ENCODE peak calls at places on chromosomes 4 and X, in six cellular contexts. F is heart left ventricle, K is endodermal cell, N is GM12865, O is Caco-2, S is NB4. R is an unnamed sample.

GRCh38 chr4:337932-338758 is 531 bp downstream of the ZNF141 start:
- DNase-seq in F (no peak), O (peak), S (peak), N (peak), K (no peak), R (peak)

GRCh38 chr4:1644906-1645657 is 39.0 kb downstream of the FAM53A start:
- DNase-seq in K (peak), N (no peak), S (no peak), F (peak), O (no peak), R (no peak)

GRCh38 chr4:47010347-47011188 is 17.2 kb upstream of the GABRA4 start:
- DNase-seq in F (no peak), N (peak), O (no peak), K (no peak), S (peak), R (no peak)

GRCh38 chrX:103628386-103629290 is at the start of gene TCEAL1:
- DNase-seq in O (peak), N (peak), K (peak), S (peak), F (peak), R (peak)

GRCh38 chrX:5306654-5307121 is 922.0 kb downstream of the NLGN4X start:
- DNase-seq in F (no peak), S (peak), N (no peak), O (no peak), K (no peak), R (no peak)

GRCh38 chr4:172411180-172411579 is 598.0 kb downstream of the GALNTL6 start:
- DNase-seq in F (no peak), S (no peak), N (no peak), K (no peak), O (no peak), R (no peak)

GRCh38 chrX:153573999-153574398 is 24.9 kb downstream of the CCNQ start:
- DNase-seq in O (no peak), S (peak), N (peak), F (no peak), K (peak), R (no peak)

GRCh38 chrX:121802881-121803412 is 755.5 kb downstream of the GLUD2 start:
- DNase-seq in F (no peak), S (no peak), N (no peak), K (no peak), O (no peak), R (no peak)

GRCh38 chr4:55947254-55947882 is 1.4 kb upstream of the CEP135 start:
- DNase-seq in K (no peak), S (peak), F (no peak), N (peak), O (no peak), R (no peak)

GRCh38 chr4:181958435-181958834 is 284.8 kb upstream of the TENM3 start:
- DNase-seq in N (no peak), O (no peak), K (no peak), S (no peak), F (no peak), R (no peak)

GRCh38 chr4:184216436-184217004 is 1.2 kb downstream of the ENPP6 start:
- DNase-seq in N (no peak), O (no peak), K (no peak), F (no peak), S (no peak), R (no peak)

GRCh38 chr4:7648813-7649395 is 214.2 kb upstream of the PSAPL1 start:
- DNase-seq in S (no peak), F (no peak), K (no peak), O (no peak), N (no peak), R (no peak)

GRCh38 chr4:30948653-30949052 is 228.5 kb downstream of the PCDH7 start:
- DNase-seq in K (no peak), N (no peak), O (peak), F (no peak), S (peak), R (no peak)

GRCh38 chr4:76767983-76768382 is 130.0 kb downstream of the SOWAHB start:
- DNase-seq in S (no peak), F (no peak), O (peak), K (no peak), N (no peak), R (no peak)

DNA sequence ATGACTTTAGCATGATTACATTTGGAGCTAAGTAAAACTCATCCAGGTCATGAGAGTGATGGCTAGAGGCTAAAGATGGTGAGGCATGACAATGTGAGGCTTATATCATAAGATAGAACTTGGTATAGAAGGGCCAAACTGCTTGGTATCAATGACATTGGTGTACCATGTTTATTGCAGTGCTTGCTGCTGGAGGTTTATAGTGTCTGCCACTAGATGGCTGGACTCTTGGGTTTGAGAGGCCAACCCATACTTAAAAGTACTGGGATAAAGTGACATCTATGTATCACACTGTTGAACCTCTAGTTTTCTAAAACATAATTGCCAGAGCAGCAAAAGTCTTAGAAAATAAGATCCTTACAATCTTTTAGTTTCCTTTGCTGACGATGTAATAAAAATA is 83.0 kb upstream of the TACR3 start:
- DNase-seq in O (no peak), N (no peak), S (no peak), F (no peak), K (no peak), R (no peak)
- TF ChIP-seq CTCF in O (no peak), N (peak), S (no peak), F (no peak), K (peak), R (no peak)

GRCh38 chr4:58602701-58603359 is 1492.6 kb upstream of the IGFBP7 start:
- DNase-seq in S (no peak), K (no peak), F (no peak), O (no peak), N (no peak), R (no peak)

GRCh38 chr4:58600290-58600689 is 1490.1 kb upstream of the IGFBP7 start:
- DNase-seq in K (no peak), F (no peak), S (no peak), N (no peak), O (no peak), R (no peak)

GRCh38 chr4:58602022-58602421 is 1491.8 kb upstream of the IGFBP7 start:
- DNase-seq in O (no peak), F (no peak), K (no peak), S (peak), N (no peak), R (no peak)

GRCh38 chr4:58606303-58606702 is 1496.1 kb upstream of the IGFBP7 start:
- DNase-seq in S (no peak), N (no peak), K (no peak), O (no peak), F (no peak), R (no peak)

GRCh38 chr4:58603951-58604350 is 1493.8 kb upstream of the IGFBP7 start:
- DNase-seq in F (no peak), N (no peak), O (no peak), S (no peak), K (no peak), R (no peak)
- H3K4me3 ChIP-seq in F (no peak), N (no peak), O (no peak), S (no peak), K (no peak), R (no peak)

GRCh38 chr4:80484707-80485106 is 149.2 kb downstream of the CFAP299 start:
- DNase-seq in S (no peak), N (no peak), O (no peak), F (no peak), K (no peak), R (no peak)

GRCh38 chr4:80489798-80490197 is 154.3 kb downstream of the CFAP299 start:
- DNase-seq in N (no peak), F (no peak), K (no peak), S (no peak), O (no peak), R (no peak)

DNA sequence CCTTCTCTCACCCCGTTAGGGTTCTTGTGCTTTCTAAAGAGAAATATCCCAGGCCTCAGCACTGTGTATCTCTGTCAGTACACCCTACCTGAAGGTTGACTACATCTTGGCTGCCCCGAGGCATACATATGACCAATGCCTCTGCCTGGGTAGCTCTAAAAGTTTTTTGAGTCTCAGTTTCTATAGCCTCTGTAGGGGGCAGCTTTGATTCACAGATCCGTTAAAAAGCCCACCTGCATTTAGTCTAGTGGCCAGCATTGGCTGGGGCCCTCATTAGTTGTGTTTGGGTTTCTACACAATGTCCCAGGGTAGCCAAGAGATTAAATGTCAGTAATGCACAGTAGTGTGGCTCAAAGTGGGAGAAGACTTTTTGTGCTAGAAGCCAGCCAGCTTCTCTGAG is 151.1 kb downstream of the CFAP299 start:
- DNase-seq in N (no peak), O (no peak), F (no peak), K (no peak), S (no peak), R (no peak)
- TF ChIP-seq CTCF in N (no peak), O (no peak), F (no peak), K (peak), S (no peak), R (no peak)

GRCh38 chrX:41490446-41490845 is 43.3 kb downstream of the NYX start:
- DNase-seq in O (no peak), F (no peak), K (no peak), N (no peak), S (no peak), R (no peak)

DNA sequence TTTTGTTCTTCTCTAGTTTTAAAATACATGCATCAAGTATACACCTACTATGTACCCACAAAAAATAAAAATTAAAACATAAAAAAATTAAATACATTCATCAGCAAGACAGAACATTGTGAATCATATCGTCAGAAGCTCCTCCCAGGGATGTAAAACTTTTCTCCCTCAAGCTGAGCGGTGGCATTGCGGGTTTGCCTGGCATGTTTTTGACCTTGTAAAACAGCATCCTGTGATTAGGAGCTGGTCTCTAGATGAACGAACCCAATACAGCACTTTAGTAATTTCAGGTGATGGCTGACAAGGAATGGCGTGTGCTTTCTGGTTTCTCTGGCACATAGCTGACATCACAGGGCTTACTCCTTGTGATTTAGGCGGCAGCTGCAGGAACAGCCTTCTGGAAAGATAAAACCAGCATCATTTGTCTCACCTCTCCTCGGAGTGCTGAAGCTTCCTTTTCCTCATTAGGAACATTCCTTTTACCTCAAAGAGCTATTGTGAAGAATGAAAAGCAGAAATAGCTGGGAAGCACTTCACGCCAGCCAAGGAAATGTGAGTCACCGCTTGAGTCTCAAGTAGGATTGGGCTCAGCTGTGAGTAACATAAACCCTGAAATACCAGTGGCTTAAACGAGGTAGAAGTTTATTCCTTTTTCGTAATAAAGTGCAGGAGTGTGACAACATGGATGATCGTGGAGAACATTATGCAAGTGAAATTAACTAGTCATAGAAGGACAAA is 44.3 kb downstream of the NYX start:
- DNase-seq in S (peak), O (no peak), N (no peak), K (peak), F (no peak), R (no peak)
- H3K4me3 ChIP-seq in S (no peak), O (no peak), N (no peak), K (no peak), F (no peak), R (no peak)

GRCh38 chr4:24991015-24991414 is 39.7 kb downstream of the LGI2 start:
- DNase-seq in O (no peak), F (peak), K (no peak), S (no peak), N (no peak), R (no peak)

GRCh38 chr4:24984602-24985532 is 45.9 kb downstream of the LGI2 start:
- DNase-seq in O (no peak), N (no peak), K (no peak), S (no peak), F (no peak), R (no peak)

GRCh38 chr4:24989327-24989726 is 41.4 kb downstream of the LGI2 start:
- DNase-seq in F (no peak), S (no peak), O (no peak), N (no peak), K (no peak), R (no peak)

GRCh38 chr4:24992968-24993367 is 37.8 kb downstream of the LGI2 start:
- DNase-seq in K (no peak), S (no peak), O (no peak), F (no peak), N (no peak), R (no peak)

GRCh38 chr4:24988776-24989175 is 42.0 kb downstream of the LGI2 start:
- DNase-seq in O (peak), F (no peak), S (peak), K (peak), N (no peak), R (no peak)
- TF ChIP-seq CTCF in O (peak), F (peak), S (peak), K (peak), N (peak), R (no peak)

R was measured in lower leg skin.